ENCODE peak calls at places on chromosomes 7 and 10, in five cellular contexts. I is upper lobe of left lung; U is CD4-positive, CD25-positive, alpha-beta regulatory T cell; Y is GM23338; M is dorsolateral prefrontal cortex. X is an unnamed sample.

GRCh38 chr7:39360038-39360437 is 206.2 kb upstream of the YAE1 start:
- DNase-seq in I (no peak), U (no peak), Y (no peak), M (no peak), X (no peak)

GRCh38 chr7:24939406-24939805 is 40.6 kb downstream of the OSBPL3 start:
- DNase-seq in I (no peak), U (no peak), Y (no peak), M (no peak), X (no peak)

GRCh38 chr7:157840913-157841756 is 504.3 kb downstream of the DNAJB6 start:
- DNase-seq in I (no peak), U (no peak), Y (no peak), M (no peak), X (peak; percentile 92)

GRCh38 chr10:27356738-27357137 is 116.1 kb upstream of the ACBD5 start:
- DNase-seq in I (no peak), U (no peak), Y (no peak), M (no peak), X (no peak)

GRCh38 chr7:125136755-125137547 is 207.3 kb upstream of the POT1 start:
- DNase-seq in I (no peak), U (no peak), Y (no peak), M (no peak), X (no peak)

GRCh38 chr10:129958118-129958685 is 5.9 kb downstream of the EBF3 start:
- DNase-seq in I (no peak), U (no peak), Y (peak; percentile 38), M (no peak), X (no peak)

GRCh38 chr10:89469517-89469916 is 55.1 kb downstream of the IFIT5 start:
- DNase-seq in I (no peak), U (no peak), Y (no peak), M (no peak), X (no peak)

GRCh38 chr7:39754326-39755120 is 131.2 kb downstream of the RALA start:
- DNase-seq in I (no peak), U (no peak), Y (peak; percentile 47), M (no peak), X (no peak)

GRCh38 chr7:23462846-23463245 is 7.4 kb downstream of the IGF2BP3 start:
- DNase-seq in I (no peak), U (no peak), Y (peak; percentile 49), M (peak; percentile 21), X (no peak)

GRCh38 chr7:50665403-50666123 is 100.4 kb upstream of the DDC start:
- DNase-seq in I (no peak), U (no peak), Y (no peak), M (no peak), X (peak; percentile 56)

GRCh38 chr10:24418532-24418931 is 209.6 kb downstream of the KIAA1217 start:
- DNase-seq in I (no peak), U (no peak), Y (peak; percentile 24), M (no peak), X (no peak)

GRCh38 chr7:114229251-114229650 is 185.4 kb upstream of the FOXP2 start:
- DNase-seq in I (no peak), U (no peak), Y (no peak), M (no peak), X (no peak)

GRCh38 chr10:100882251-100882643 is 30.5 kb upstream of the SLF2 start:
- DNase-seq in I (no peak), U (no peak), Y (no peak), M (no peak), X (peak; percentile 9)

GRCh38 chr7:95594185-95594584 is 2.1 kb downstream of the PDK4 start:
- DNase-seq in I (no peak), U (no peak), Y (no peak), M (no peak), X (no peak)

GRCh38 chr7:95593343-95593742 is 3.0 kb downstream of the PDK4 start:
- DNase-seq in I (no peak), U (no peak), Y (no peak), M (no peak), X (no peak)

GRCh38 chr7:95596183-95597135 is at the start of gene PDK4:
- DNase-seq in I (peak; percentile 97), U (no peak), Y (peak; percentile 80), M (peak; percentile 96), X (peak; percentile 80)

GRCh38 chr7:95598511-95598910 is 2.2 kb upstream of the PDK4 start:
- DNase-seq in I (no peak), U (no peak), Y (no peak), M (no peak), X (no peak)

GRCh38 chr7:95595825-95596182 is 512 bp downstream of the PDK4 start:
- DNase-seq in I (no peak), U (no peak), Y (no peak), M (no peak), X (no peak)
- H3K27me3 ChIP-seq in I (no peaks in the 10 kb centered on the region), U (peaks cover 2% of the 10 kb centered on the region), Y (peaks cover 27% of the 10 kb centered on the region), M (no peaks in the 10 kb centered on the region), X (peaks cover 24% of the 10 kb centered on the region)

DNA sequence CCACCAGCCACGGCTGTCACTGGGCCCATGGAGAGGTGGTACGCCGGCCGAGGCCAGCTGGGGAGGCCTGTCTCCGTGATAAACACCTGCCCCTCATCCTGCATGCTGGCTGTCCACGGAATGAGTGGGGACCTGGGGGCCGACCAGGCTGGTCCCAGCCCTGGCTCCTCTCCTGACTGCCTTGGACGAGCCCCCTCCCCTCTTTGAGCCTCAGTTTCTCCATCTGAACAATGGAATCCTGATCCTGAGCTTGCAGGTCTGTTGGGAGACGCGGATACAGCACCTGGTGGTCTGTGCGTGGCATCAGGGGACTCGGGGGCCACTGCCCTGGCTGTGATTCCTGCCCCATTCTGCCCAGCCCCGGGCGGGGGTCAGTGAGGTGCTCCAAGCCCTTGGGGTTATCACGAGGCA is 109.9 kb downstream of the MICALL2 start:
- DNase-seq in I (no peak), U (no peak), Y (no peak), M (no peak), X (no peak)
- H3K27me3 ChIP-seq in I (no peaks in the 10 kb centered on the region), U (no peaks in the 10 kb centered on the region), Y (no peaks in the 10 kb centered on the region), M (peaks cover 51% of the 10 kb centered on the region), X (no peaks in the 10 kb centered on the region)

GRCh38 chr10:133060022-133060421 is 27.7 kb upstream of the ADGRA1 start:
- DNase-seq in I (no peak), U (no peak), Y (no peak), M (no peak), X (no peak)

GRCh38 chr10:133058267-133059092 is 29.2 kb upstream of the ADGRA1 start:
- DNase-seq in I (no peak), U (no peak), Y (no peak), M (no peak), X (no peak)

GRCh38 chr10:133060466-133060865 is 27.3 kb upstream of the ADGRA1 start:
- DNase-seq in I (no peak), U (no peak), Y (no peak), M (no peak), X (no peak)

GRCh38 chr10:133059571-133059970 is 28.2 kb upstream of the ADGRA1 start:
- DNase-seq in I (no peak), U (no peak), Y (no peak), M (no peak), X (no peak)

DNA sequence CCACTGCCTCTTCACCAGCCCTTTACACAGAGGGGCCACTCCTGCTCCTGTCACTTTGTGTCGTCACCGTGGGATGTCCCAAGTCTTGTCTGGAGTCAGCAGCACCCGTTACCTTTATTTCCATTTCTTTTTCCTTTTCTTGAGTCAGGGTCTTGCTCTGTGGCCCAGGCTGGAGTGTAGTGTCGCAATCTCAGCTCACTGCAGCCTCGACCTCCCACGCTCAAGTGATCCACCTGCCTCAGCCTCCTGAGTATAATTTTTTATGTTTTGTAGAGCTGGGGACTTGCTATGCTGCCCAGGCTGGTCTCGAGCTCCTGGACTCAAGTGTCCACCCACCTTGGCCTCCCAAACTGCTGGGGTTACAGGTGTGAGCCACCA is 28.6 kb upstream of the ADGRA1 start:
- DNase-seq in I (no peak), U (no peak), Y (no peak), M (no peak), X (no peak)
- H3K27me3 ChIP-seq in I (no peaks in the 10 kb centered on the region), U (no peaks in the 10 kb centered on the region), Y (no peaks in the 10 kb centered on the region), M (no peaks in the 10 kb centered on the region), X (no peaks in the 10 kb centered on the region)

GRCh38 chr10:78798976-78799730 is 269.6 kb upstream of the ZMIZ1 start:
- DNase-seq in I (no peak), U (no peak), Y (no peak), M (no peak), X (no peak)
- H3K27me3 ChIP-seq in I (no peaks in the 10 kb centered on the region), U (peaks cover 4% of the 10 kb centered on the region), Y (no peaks in the 10 kb centered on the region), M (no peaks in the 10 kb centered on the region), X (no peaks in the 10 kb centered on the region)

DNA sequence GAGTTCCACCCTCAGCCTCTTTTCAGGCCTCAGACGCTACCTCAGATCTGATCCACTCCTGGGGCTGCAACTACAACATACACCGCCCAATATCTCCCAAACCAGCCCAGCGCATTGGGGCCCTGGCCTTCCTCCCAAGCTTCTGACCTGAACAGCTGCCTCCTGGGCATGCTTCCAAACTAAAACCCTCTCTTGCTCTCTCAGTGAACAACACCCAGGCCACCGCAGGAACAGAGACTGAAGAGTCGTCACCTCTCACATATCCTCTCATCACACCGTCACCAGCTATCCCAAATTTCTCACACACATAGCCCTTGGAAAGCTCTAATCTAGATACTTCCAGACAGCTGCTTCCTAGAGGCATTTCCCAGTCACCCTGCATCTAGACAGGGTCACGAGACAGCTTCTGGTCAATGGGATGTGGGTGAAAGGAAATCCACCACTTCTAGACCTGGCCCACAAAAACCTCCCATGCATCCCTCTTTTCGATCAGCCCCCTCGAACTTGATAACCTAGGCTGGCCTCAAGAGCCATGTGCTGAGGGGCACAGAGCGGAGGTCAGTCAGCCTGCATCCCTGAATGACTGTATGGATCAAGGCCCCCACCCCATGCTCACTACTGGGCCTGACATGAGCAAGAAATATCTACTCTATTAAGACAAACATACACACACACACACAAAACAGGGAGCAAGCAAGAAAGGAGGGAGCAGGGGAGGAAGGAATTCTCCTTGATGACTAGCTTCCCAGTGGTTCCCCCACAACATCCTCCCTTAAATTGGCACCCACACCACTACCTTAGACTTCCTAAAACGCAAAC is 1.8 kb downstream of the PARP12 start:
- DNase-seq in I (peak; percentile 39), U (no peak), Y (no peak), M (no peak), X (no peak)
- H3K27me3 ChIP-seq in I (no peaks in the 10 kb centered on the region), U (no peaks in the 10 kb centered on the region), Y (peaks cover 39% of the 10 kb centered on the region), M (no peaks in the 10 kb centered on the region), X (peaks cover 26% of the 10 kb centered on the region)

DNA sequence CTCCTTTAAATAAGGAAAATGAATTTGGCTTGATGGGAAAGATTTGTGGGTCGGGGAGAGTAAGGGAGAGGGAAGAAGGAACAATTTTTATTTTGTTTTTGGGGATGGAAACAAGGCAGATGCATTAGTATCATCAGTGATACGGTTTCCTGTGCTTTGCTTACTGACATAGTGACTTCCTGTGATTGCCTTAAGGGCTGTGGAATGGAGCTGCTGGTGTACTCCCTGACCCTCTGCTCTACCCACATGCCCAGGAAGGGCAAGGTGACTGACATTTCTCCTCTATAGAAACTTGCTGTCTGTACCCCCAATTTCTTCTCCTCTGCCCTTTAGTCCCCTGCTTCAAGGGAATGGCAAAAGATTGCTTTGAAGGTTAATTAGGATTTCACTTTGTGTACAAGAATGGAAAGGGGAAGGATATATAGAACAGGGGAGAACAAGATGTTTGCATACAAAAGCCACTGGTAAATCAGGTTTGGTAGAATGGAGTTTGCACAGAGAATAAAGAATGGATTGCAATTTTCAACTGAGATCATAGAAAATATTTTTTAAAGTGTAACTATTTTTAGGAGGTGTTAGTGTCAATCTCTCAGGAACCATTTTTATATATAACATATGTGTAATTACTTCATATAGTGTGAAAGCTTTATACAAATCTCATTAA is 129.0 kb upstream of the AGR3 start:
- DNase-seq in I (no peak), U (no peak), Y (no peak), M (no peak), X (no peak)
- H3K27me3 ChIP-seq in I (no peaks in the 10 kb centered on the region), U (no peaks in the 10 kb centered on the region), Y (no peaks in the 10 kb centered on the region), M (no peaks in the 10 kb centered on the region), X (no peaks in the 10 kb centered on the region)

GRCh38 chr7:101167645-101168411 is 2.5 kb upstream of the VGF start:
- DNase-seq in I (no peak), U (no peak), Y (no peak), M (no peak), X (no peak)
- H3K27me3 ChIP-seq in I (no peaks in the 10 kb centered on the region), U (peaks cover 51% of the 10 kb centered on the region), Y (peaks cover 90% of the 10 kb centered on the region), M (peaks cover 97% of the 10 kb centered on the region), X (peaks cover 76% of the 10 kb centered on the region)